ENCODE peak calls at places on chromosomes 1 and 21, in eight cellular contexts. One of them, this sample, is unnamed.
A peak's percentile ranks its signal among the peaks of the same experiment; 100 is the strongest.

GRCh38 chr1:191608367-191608766 is 549.9 kb upstream of the RGS18 start:
- DNase-seq in mucosa of gallbladder: no peak
- DNase-seq in astrocyte of the spinal cord: no peak
- DNase-seq in GM18507: no peak
- DNase-seq in activated naive CD8-positive, alpha-beta T cell treated with anti-CD3 and anti-CD28 coated beads, Interleukin-2, amount 50 U/mL, for 24 hours: no peak
- DNase-seq in stimulated activated CD8-positive, alpha-beta memory T cell treated with anti-CD3 and anti-CD28 coated beads, Interleukin-2, amount 100 ng/mL, for 48 hours: no peak
- DNase-seq in KG1: no peak
- DNase-seq in posterior vena cava: no peak
- DNase-seq in this sample: no peak

GRCh38 chr1:50349242-50349565 is 74.0 kb downstream of the DMRTA2 start:
- DNase-seq in mucosa of gallbladder: no peak
- DNase-seq in astrocyte of the spinal cord: no peak
- DNase-seq in GM18507: no peak
- DNase-seq in activated naive CD8-positive, alpha-beta T cell treated with anti-CD3 and anti-CD28 coated beads, Interleukin-2, amount 50 U/mL, for 24 hours: no peak
- DNase-seq in stimulated activated CD8-positive, alpha-beta memory T cell treated with anti-CD3 and anti-CD28 coated beads, Interleukin-2, amount 100 ng/mL, for 48 hours: no peak
- DNase-seq in KG1: no peak
- DNase-seq in posterior vena cava: no peak
- DNase-seq in this sample: no peak

GRCh38 chr1:19140465-19140864 is 69.6 kb downstream of the UBR4 start:
- DNase-seq in mucosa of gallbladder: no peak
- DNase-seq in astrocyte of the spinal cord: no peak
- DNase-seq in GM18507: no peak
- DNase-seq in activated naive CD8-positive, alpha-beta T cell treated with anti-CD3 and anti-CD28 coated beads, Interleukin-2, amount 50 U/mL, for 24 hours: no peak
- DNase-seq in stimulated activated CD8-positive, alpha-beta memory T cell treated with anti-CD3 and anti-CD28 coated beads, Interleukin-2, amount 100 ng/mL, for 48 hours: no peak
- DNase-seq in KG1: no peak
- DNase-seq in posterior vena cava: no peak
- DNase-seq in this sample: no peak

GRCh38 chr1:223248787-223249175 is 105.7 kb upstream of the TLR5 start:
- DNase-seq in mucosa of gallbladder: no peak
- DNase-seq in astrocyte of the spinal cord: no peak
- DNase-seq in GM18507: no peak
- DNase-seq in activated naive CD8-positive, alpha-beta T cell treated with anti-CD3 and anti-CD28 coated beads, Interleukin-2, amount 50 U/mL, for 24 hours: no peak
- DNase-seq in stimulated activated CD8-positive, alpha-beta memory T cell treated with anti-CD3 and anti-CD28 coated beads, Interleukin-2, amount 100 ng/mL, for 48 hours: no peak
- DNase-seq in KG1: no peak
- DNase-seq in posterior vena cava: no peak
- DNase-seq in this sample: no peak

GRCh38 chr1:186682721-186683120 is 2.5 kb upstream of the PTGS2 start:
- DNase-seq in mucosa of gallbladder: no peak
- DNase-seq in astrocyte of the spinal cord: peak; percentile 38
- DNase-seq in GM18507: no peak
- DNase-seq in activated naive CD8-positive, alpha-beta T cell treated with anti-CD3 and anti-CD28 coated beads, Interleukin-2, amount 50 U/mL, for 24 hours: no peak
- DNase-seq in stimulated activated CD8-positive, alpha-beta memory T cell treated with anti-CD3 and anti-CD28 coated beads, Interleukin-2, amount 100 ng/mL, for 48 hours: no peak
- DNase-seq in KG1: no peak
- DNase-seq in posterior vena cava: no peak
- DNase-seq in this sample: peak; percentile 47

GRCh38 chr1:214331827-214332423 is 51.0 kb downstream of the SMYD2 start:
- DNase-seq in mucosa of gallbladder: no peak
- DNase-seq in astrocyte of the spinal cord: peak; percentile 36
- DNase-seq in GM18507: peak; percentile 40
- DNase-seq in activated naive CD8-positive, alpha-beta T cell treated with anti-CD3 and anti-CD28 coated beads, Interleukin-2, amount 50 U/mL, for 24 hours: peak; percentile 68
- DNase-seq in stimulated activated CD8-positive, alpha-beta memory T cell treated with anti-CD3 and anti-CD28 coated beads, Interleukin-2, amount 100 ng/mL, for 48 hours: peak; percentile 30
- DNase-seq in KG1: peak; percentile 30
- DNase-seq in posterior vena cava: no peak
- DNase-seq in this sample: peak; percentile 24

GRCh38 chr1:36156329-36157114 is 562 bp downstream of the MAP7D1 start:
- DNase-seq in mucosa of gallbladder: peak; percentile 56
- DNase-seq in astrocyte of the spinal cord: peak; percentile 56
- DNase-seq in GM18507: no peak
- DNase-seq in activated naive CD8-positive, alpha-beta T cell treated with anti-CD3 and anti-CD28 coated beads, Interleukin-2, amount 50 U/mL, for 24 hours: peak; percentile 68
- DNase-seq in stimulated activated CD8-positive, alpha-beta memory T cell treated with anti-CD3 and anti-CD28 coated beads, Interleukin-2, amount 100 ng/mL, for 48 hours: peak; percentile 45
- DNase-seq in KG1: peak; percentile 34
- DNase-seq in posterior vena cava: peak; percentile 91
- DNase-seq in this sample: no peak

GRCh38 chr1:226649780-226650179 is 89.3 kb downstream of the ITPKB start:
- DNase-seq in mucosa of gallbladder: no peak
- DNase-seq in astrocyte of the spinal cord: no peak
- DNase-seq in GM18507: no peak
- DNase-seq in activated naive CD8-positive, alpha-beta T cell treated with anti-CD3 and anti-CD28 coated beads, Interleukin-2, amount 50 U/mL, for 24 hours: no peak
- DNase-seq in stimulated activated CD8-positive, alpha-beta memory T cell treated with anti-CD3 and anti-CD28 coated beads, Interleukin-2, amount 100 ng/mL, for 48 hours: no peak
- DNase-seq in KG1: no peak
- DNase-seq in posterior vena cava: no peak
- DNase-seq in this sample: no peak

GRCh38 chr1:84434081-84434755 is 35.9 kb downstream of the DNASE2B start:
- DNase-seq in mucosa of gallbladder: no peak
- DNase-seq in astrocyte of the spinal cord: no peak
- DNase-seq in GM18507: no peak
- DNase-seq in activated naive CD8-positive, alpha-beta T cell treated with anti-CD3 and anti-CD28 coated beads, Interleukin-2, amount 50 U/mL, for 24 hours: no peak
- DNase-seq in stimulated activated CD8-positive, alpha-beta memory T cell treated with anti-CD3 and anti-CD28 coated beads, Interleukin-2, amount 100 ng/mL, for 48 hours: no peak
- DNase-seq in KG1: no peak
- DNase-seq in posterior vena cava: no peak
- DNase-seq in this sample: no peak

GRCh38 chr21:34524671-34525601 is 12.9 kb upstream of the KCNE1 start:
- DNase-seq in mucosa of gallbladder: no peak
- DNase-seq in astrocyte of the spinal cord: peak; percentile 68
- DNase-seq in GM18507: no peak
- DNase-seq in activated naive CD8-positive, alpha-beta T cell treated with anti-CD3 and anti-CD28 coated beads, Interleukin-2, amount 50 U/mL, for 24 hours: no peak
- DNase-seq in stimulated activated CD8-positive, alpha-beta memory T cell treated with anti-CD3 and anti-CD28 coated beads, Interleukin-2, amount 100 ng/mL, for 48 hours: no peak
- DNase-seq in KG1: no peak
- DNase-seq in posterior vena cava: no peak
- DNase-seq in this sample: no peak

GRCh38 chr21:27306821-27307746 is 340.2 kb upstream of the ADAMTS5 start:
- DNase-seq in mucosa of gallbladder: no peak
- DNase-seq in astrocyte of the spinal cord: no peak
- DNase-seq in GM18507: no peak
- DNase-seq in activated naive CD8-positive, alpha-beta T cell treated with anti-CD3 and anti-CD28 coated beads, Interleukin-2, amount 50 U/mL, for 24 hours: no peak
- DNase-seq in stimulated activated CD8-positive, alpha-beta memory T cell treated with anti-CD3 and anti-CD28 coated beads, Interleukin-2, amount 100 ng/mL, for 48 hours: no peak
- DNase-seq in KG1: no peak
- DNase-seq in posterior vena cava: no peak
- DNase-seq in this sample: no peak

GRCh38 chr1:107829083-107829771 is 135.8 kb downstream of the VAV3 start:
- DNase-seq in mucosa of gallbladder: no peak
- DNase-seq in astrocyte of the spinal cord: peak; percentile 68
- DNase-seq in GM18507: no peak
- DNase-seq in activated naive CD8-positive, alpha-beta T cell treated with anti-CD3 and anti-CD28 coated beads, Interleukin-2, amount 50 U/mL, for 24 hours: no peak
- DNase-seq in stimulated activated CD8-positive, alpha-beta memory T cell treated with anti-CD3 and anti-CD28 coated beads, Interleukin-2, amount 100 ng/mL, for 48 hours: no peak
- DNase-seq in KG1: peak; percentile 50
- DNase-seq in posterior vena cava: no peak
- DNase-seq in this sample: no peak

GRCh38 chr1:219310181-219310728 is 136.6 kb downstream of the LYPLAL1 start:
- DNase-seq in mucosa of gallbladder: no peak
- DNase-seq in astrocyte of the spinal cord: peak; percentile 47
- DNase-seq in GM18507: no peak
- DNase-seq in activated naive CD8-positive, alpha-beta T cell treated with anti-CD3 and anti-CD28 coated beads, Interleukin-2, amount 50 U/mL, for 24 hours: no peak
- DNase-seq in stimulated activated CD8-positive, alpha-beta memory T cell treated with anti-CD3 and anti-CD28 coated beads, Interleukin-2, amount 100 ng/mL, for 48 hours: no peak
- DNase-seq in KG1: no peak
- DNase-seq in posterior vena cava: no peak
- DNase-seq in this sample: no peak

GRCh38 chr21:45618287-45618686 is 25.2 kb upstream of the PCBP3 start:
- DNase-seq in mucosa of gallbladder: no peak
- DNase-seq in astrocyte of the spinal cord: peak; percentile 5
- DNase-seq in GM18507: no peak
- DNase-seq in activated naive CD8-positive, alpha-beta T cell treated with anti-CD3 and anti-CD28 coated beads, Interleukin-2, amount 50 U/mL, for 24 hours: no peak
- DNase-seq in stimulated activated CD8-positive, alpha-beta memory T cell treated with anti-CD3 and anti-CD28 coated beads, Interleukin-2, amount 100 ng/mL, for 48 hours: no peak
- DNase-seq in KG1: no peak
- DNase-seq in posterior vena cava: peak; percentile 76
- DNase-seq in this sample: no peak

GRCh38 chr1:160665330-160666078 is 18.7 kb upstream of the SLAMF1 start:
- DNase-seq in mucosa of gallbladder: no peak
- DNase-seq in astrocyte of the spinal cord: no peak
- DNase-seq in GM18507: no peak
- DNase-seq in activated naive CD8-positive, alpha-beta T cell treated with anti-CD3 and anti-CD28 coated beads, Interleukin-2, amount 50 U/mL, for 24 hours: no peak
- DNase-seq in stimulated activated CD8-positive, alpha-beta memory T cell treated with anti-CD3 and anti-CD28 coated beads, Interleukin-2, amount 100 ng/mL, for 48 hours: no peak
- DNase-seq in KG1: no peak
- DNase-seq in posterior vena cava: peak; percentile 88
- DNase-seq in this sample: no peak

GRCh38 chr21:32320726-32321125 is 22.1 kb downstream of the MRAP start:
- DNase-seq in mucosa of gallbladder: no peak
- DNase-seq in astrocyte of the spinal cord: no peak
- DNase-seq in GM18507: no peak
- DNase-seq in activated naive CD8-positive, alpha-beta T cell treated with anti-CD3 and anti-CD28 coated beads, Interleukin-2, amount 50 U/mL, for 24 hours: no peak
- DNase-seq in stimulated activated CD8-positive, alpha-beta memory T cell treated with anti-CD3 and anti-CD28 coated beads, Interleukin-2, amount 100 ng/mL, for 48 hours: no peak
- DNase-seq in KG1: no peak
- DNase-seq in posterior vena cava: no peak
- DNase-seq in this sample: no peak

GRCh38 chr21:44993321-44994015 is 53.6 kb downstream of the SLX9 start:
- DNase-seq in mucosa of gallbladder: no peak
- DNase-seq in astrocyte of the spinal cord: no peak
- DNase-seq in GM18507: no peak
- DNase-seq in activated naive CD8-positive, alpha-beta T cell treated with anti-CD3 and anti-CD28 coated beads, Interleukin-2, amount 50 U/mL, for 24 hours: no peak
- DNase-seq in stimulated activated CD8-positive, alpha-beta memory T cell treated with anti-CD3 and anti-CD28 coated beads, Interleukin-2, amount 100 ng/mL, for 48 hours: no peak
- DNase-seq in KG1: no peak
- DNase-seq in posterior vena cava: no peak
- DNase-seq in this sample: no peak

GRCh38 chr1:44357710-44358109 is 2.7 kb upstream of the ERI3 start:
- DNase-seq in mucosa of gallbladder: no peak
- DNase-seq in astrocyte of the spinal cord: no peak
- DNase-seq in GM18507: no peak
- DNase-seq in activated naive CD8-positive, alpha-beta T cell treated with anti-CD3 and anti-CD28 coated beads, Interleukin-2, amount 50 U/mL, for 24 hours: no peak
- DNase-seq in stimulated activated CD8-positive, alpha-beta memory T cell treated with anti-CD3 and anti-CD28 coated beads, Interleukin-2, amount 100 ng/mL, for 48 hours: no peak
- DNase-seq in KG1: no peak
- DNase-seq in posterior vena cava: no peak
- DNase-seq in this sample: no peak

GRCh38 chr1:231419738-231420298 is 2.3 kb downstream of the EGLN1 start:
- DNase-seq in mucosa of gallbladder: no peak
- DNase-seq in astrocyte of the spinal cord: peak; percentile 22
- DNase-seq in GM18507: no peak
- DNase-seq in activated naive CD8-positive, alpha-beta T cell treated with anti-CD3 and anti-CD28 coated beads, Interleukin-2, amount 50 U/mL, for 24 hours: no peak
- DNase-seq in stimulated activated CD8-positive, alpha-beta memory T cell treated with anti-CD3 and anti-CD28 coated beads, Interleukin-2, amount 100 ng/mL, for 48 hours: no peak
- DNase-seq in KG1: no peak
- DNase-seq in posterior vena cava: no peak
- DNase-seq in this sample: no peak

GRCh38 chr1:161158316-161159016 is 834 bp upstream of the USP21 start:
- DNase-seq in mucosa of gallbladder: no peak
- DNase-seq in astrocyte of the spinal cord: no peak
- DNase-seq in GM18507: no peak
- DNase-seq in activated naive CD8-positive, alpha-beta T cell treated with anti-CD3 and anti-CD28 coated beads, Interleukin-2, amount 50 U/mL, for 24 hours: no peak
- DNase-seq in stimulated activated CD8-positive, alpha-beta memory T cell treated with anti-CD3 and anti-CD28 coated beads, Interleukin-2, amount 100 ng/mL, for 48 hours: no peak
- DNase-seq in KG1: no peak
- DNase-seq in posterior vena cava: no peak
- DNase-seq in this sample: no peak